ENCODE peak calls at places on chromosomes 12 and 14, in seven cellular contexts. E is hypothalamus; T is stimulated activated CD4-positive, alpha-beta T cell treated with anti-CD3 and anti-CD28 coated beads, Interleukin-2, amount 100 ng/mL, for 24 hours; S is stimulated activated CD8-positive, alpha-beta memory T cell treated with anti-CD3 and anti-CD28 coated beads, Interleukin-15, amount 100 ng/mL, for 24 hours; F is stimulated activated naive B cell treated with anti-CD40 and anti-IgM and Interleukin-4, amounts not matched to agents 10 μg/mL and 1 μg/mL and 100 μg/mL, for 72 hours; N is cerebellum; R is CD8-positive, alpha-beta T cell. C is an unnamed sample.

GRCh38 chr12:60094436-60094835 is 498.6 kb downstream of the SLC16A7 start:
- DNase-seq in E (no peak), T (no peak), S (no peak), F (no peak), N (no peak), R (no peak), C (no peak)

GRCh38 chr12:81209001-81209400 is 131.1 kb downstream of the ACSS3 start:
- DNase-seq in E (no peak), T (no peak), S (no peak), F (no peak), N (no peak), R (no peak), C (no peak)

GRCh38 chr12:46677749-46678148 is 148.0 kb downstream of the SLC38A4 start:
- DNase-seq in E (no peak), T (no peak), S (no peak), F (no peak), N (peak; percentile 10), R (no peak), C (no peak)

GRCh38 chr14:61927521-61927920 is 165.3 kb downstream of the SNAPC1 start:
- DNase-seq in E (no peak), T (no peak), S (no peak), F (no peak), N (no peak), R (no peak), C (no peak)

GRCh38 chr14:93832665-93833064 is 44.4 kb upstream of the PRIMA1 start:
- DNase-seq in E (no peak), T (no peak), S (no peak), F (no peak), N (peak; percentile 91), R (no peak), C (peak; percentile 77)

GRCh38 chr14:76348898-76349297 is 27.0 kb upstream of the ESRRB start:
- DNase-seq in E (no peak), T (no peak), S (no peak), F (no peak), N (no peak), R (no peak), C (no peak)

GRCh38 chr12:121925361-121925725 is 7.0 kb downstream of the CFAP251 start:
- DNase-seq in E (no peak), T (no peak), S (no peak), F (no peak), N (no peak), R (no peak), C (no peak)

GRCh38 chr12:95633049-95633545 is 81.8 kb upstream of the USP44 start:
- DNase-seq in E (no peak), T (no peak), S (no peak), F (no peak), N (no peak), R (no peak), C (peak; percentile 48)

GRCh38 chr12:121138284-121138683 is 5.6 kb downstream of the P2RX7 start:
- DNase-seq in E (no peak), T (no peak), S (no peak), F (no peak), N (no peak), R (no peak), C (no peak)

GRCh38 chr14:95046711-95047681 is 110.3 kb downstream of the DICER1 start:
- DNase-seq in E (no peak), T (no peak), S (no peak), F (no peak), N (no peak), R (no peak), C (no peak)

GRCh38 chr12:94254270-94254669 is 105.9 kb downstream of the PLXNC1 start:
- DNase-seq in E (no peak), T (no peak), S (no peak), F (no peak), N (no peak), R (no peak), C (no peak)

C was measured in body of pancreas.